ENCODE peak calls at places on chromosomes 1 and 21, in five cellular contexts. One of them, this sample, is unnamed.

GRCh38 chr1:69569983-69570755 is 2.4 kb downstream of the LRRC7 start:
- DNase-seq in endodermal cell: peak; percentile 57
- DNase-seq in A549: no peak
- DNase-seq in AG04450: no peak
- DNase-seq in tibial nerve: no peak
- DNase-seq in this sample: no peak

GRCh38 chr1:67987046-67987799 is 63.2 kb downstream of the DIRAS3 start:
- DNase-seq in endodermal cell: no peak
- DNase-seq in A549: peak; percentile 87
- DNase-seq in AG04450: peak; percentile 63
- DNase-seq in tibial nerve: no peak
- DNase-seq in this sample: no peak

GRCh38 chr1:12469493-12469892 is 148.5 kb downstream of the DHRS3 start:
- DNase-seq in endodermal cell: no peak
- DNase-seq in A549: no peak
- DNase-seq in AG04450: no peak
- DNase-seq in tibial nerve: no peak
- DNase-seq in this sample: no peak

GRCh38 chr1:110035236-110035752 is 870 bp downstream of the STRIP1 start:
- DNase-seq in endodermal cell: no peak
- DNase-seq in A549: no peak
- DNase-seq in AG04450: no peak
- DNase-seq in tibial nerve: no peak
- DNase-seq in this sample: no peak

GRCh38 chr1:118783095-118783758 is 204.9 kb downstream of the TBX15 start:
- DNase-seq in endodermal cell: no peak
- DNase-seq in A549: no peak
- DNase-seq in AG04450: no peak
- DNase-seq in tibial nerve: no peak
- DNase-seq in this sample: no peak

GRCh38 chr1:204409111-204409510 is 2.5 kb downstream of the PPP1R15B start:
- DNase-seq in endodermal cell: no peak
- DNase-seq in A549: no peak
- DNase-seq in AG04450: no peak
- DNase-seq in tibial nerve: no peak
- DNase-seq in this sample: no peak

GRCh38 chr1:168728452-168729404 is at the start of gene DPT:
- DNase-seq in endodermal cell: no peak
- DNase-seq in A549: no peak
- DNase-seq in AG04450: no peak
- DNase-seq in tibial nerve: peak; percentile 68
- DNase-seq in this sample: no peak

GRCh38 chr1:39672551-39672947 is 642 bp upstream of the NT5C1A start:
- DNase-seq in endodermal cell: peak; percentile 83
- DNase-seq in A549: no peak
- DNase-seq in AG04450: no peak
- DNase-seq in tibial nerve: no peak
- DNase-seq in this sample: peak; percentile 34

GRCh38 chr1:199667079-199667478 is 360.4 kb upstream of the NR5A2 start:
- DNase-seq in endodermal cell: no peak
- DNase-seq in A549: no peak
- DNase-seq in AG04450: no peak
- DNase-seq in tibial nerve: no peak
- DNase-seq in this sample: no peak

GRCh38 chr1:6783956-6784559 is 1.2 kb upstream of the CAMTA1 start:
- DNase-seq in endodermal cell: no peak
- DNase-seq in A549: no peak
- DNase-seq in AG04450: no peak
- DNase-seq in tibial nerve: no peak
- DNase-seq in this sample: no peak

GRCh38 chr1:36706416-36706815 is 223.7 kb upstream of the CSF3R start:
- DNase-seq in endodermal cell: no peak
- DNase-seq in A549: no peak
- DNase-seq in AG04450: no peak
- DNase-seq in tibial nerve: no peak
- DNase-seq in this sample: no peak

GRCh38 chr1:7771673-7772299 is 690 bp downstream of the VAMP3 start:
- DNase-seq in endodermal cell: no peak
- DNase-seq in A549: no peak
- DNase-seq in AG04450: no peak
- DNase-seq in tibial nerve: no peak
- DNase-seq in this sample: no peak

GRCh38 chr1:10717296-10718082 is 79.0 kb downstream of the CASZ1 start:
- DNase-seq in endodermal cell: no peak
- DNase-seq in A549: no peak
- DNase-seq in AG04450: no peak
- DNase-seq in tibial nerve: no peak
- DNase-seq in this sample: no peak

GRCh38 chr1:81330111-81330510 is 470.6 kb upstream of the ADGRL2 start:
- DNase-seq in endodermal cell: no peak
- DNase-seq in A549: no peak
- DNase-seq in AG04450: no peak
- DNase-seq in tibial nerve: no peak
- DNase-seq in this sample: no peak

GRCh38 chr1:221961532-221962292 is 219.8 kb upstream of the DUSP10 start:
- DNase-seq in endodermal cell: no peak
- DNase-seq in A549: peak; percentile 19
- DNase-seq in AG04450: no peak
- DNase-seq in tibial nerve: no peak
- DNase-seq in this sample: no peak

GRCh38 chr1:121516279-121516967 is 331.6 kb downstream of the SRGAP2C start:
- DNase-seq in endodermal cell: no peak
- DNase-seq in A549: no peak
- DNase-seq in AG04450: no peak
- DNase-seq in tibial nerve: peak; percentile 12
- DNase-seq in this sample: no peak

GRCh38 chr1:83670891-83671565 is 327.9 kb downstream of the TTLL7 start:
- DNase-seq in endodermal cell: no peak
- DNase-seq in A549: no peak
- DNase-seq in AG04450: no peak
- DNase-seq in tibial nerve: no peak
- DNase-seq in this sample: no peak

GRCh38 chr21:36788116-36788515 is 89.2 kb downstream of the SIM2 start:
- DNase-seq in endodermal cell: no peak
- DNase-seq in A549: peak; percentile 61
- DNase-seq in AG04450: no peak
- DNase-seq in tibial nerve: no peak
- DNase-seq in this sample: no peak

GRCh38 chr1:118077331-118078055 is 107.5 kb downstream of the SPAG17 start:
- DNase-seq in endodermal cell: peak; percentile 57
- DNase-seq in A549: peak; percentile 15
- DNase-seq in AG04450: peak; percentile 11
- DNase-seq in tibial nerve: peak; percentile 44
- DNase-seq in this sample: peak; percentile 7

GRCh38 chr1:68291763-68292384 is 59.6 kb upstream of the WLS start:
- DNase-seq in endodermal cell: peak; percentile 67
- DNase-seq in A549: no peak
- DNase-seq in AG04450: no peak
- DNase-seq in tibial nerve: no peak
- DNase-seq in this sample: no peak

GRCh38 chr1:213987876-213988638 is at the start of gene PROX1:
- DNase-seq in endodermal cell: peak; percentile 94
- DNase-seq in A549: peak; percentile 75
- DNase-seq in AG04450: peak; percentile 47
- DNase-seq in tibial nerve: peak; percentile 72
- DNase-seq in this sample: peak; percentile 87

GRCh38 chr1:112359961-112360767 is 35.9 kb upstream of the CTTNBP2NL start:
- DNase-seq in endodermal cell: peak; percentile 66
- DNase-seq in A549: no peak
- DNase-seq in AG04450: peak; percentile 69
- DNase-seq in tibial nerve: peak; percentile 73
- DNase-seq in this sample: no peak

GRCh38 chr1:229022595-229023350 is 248.1 kb upstream of the RAB4A start:
- DNase-seq in endodermal cell: peak; percentile 44
- DNase-seq in A549: no peak
- DNase-seq in AG04450: no peak
- DNase-seq in tibial nerve: no peak
- DNase-seq in this sample: no peak
- H3K27ac ChIP-seq in endodermal cell: peak overlapping the region; percentile 53
- H3K27ac ChIP-seq in A549: no peak overlapping the region
- H3K27ac ChIP-seq in AG04450: no peak overlapping the region
- H3K27ac ChIP-seq in tibial nerve: peak overlapping the region; percentile 62
- H3K27ac ChIP-seq in this sample: no peak overlapping the region

GRCh38 chr1:244442850-244443249 is 8.9 kb downstream of the ADSS2 start:
- DNase-seq in endodermal cell: no peak
- DNase-seq in A549: no peak
- DNase-seq in AG04450: no peak
- DNase-seq in tibial nerve: no peak
- DNase-seq in this sample: no peak

GRCh38 chr1:244435562-244436205 is 16.0 kb downstream of the ADSS2 start:
- DNase-seq in endodermal cell: no peak
- DNase-seq in A549: peak; percentile 26
- DNase-seq in AG04450: no peak
- DNase-seq in tibial nerve: no peak
- DNase-seq in this sample: no peak

GRCh38 chr1:244436336-244437102 is 15.2 kb downstream of the ADSS2 start:
- DNase-seq in endodermal cell: no peak
- DNase-seq in A549: no peak
- DNase-seq in AG04450: no peak
- DNase-seq in tibial nerve: no peak
- DNase-seq in this sample: no peak

GRCh38 chr1:244439391-244440032 is 12.2 kb downstream of the ADSS2 start:
- DNase-seq in endodermal cell: peak; percentile 78
- DNase-seq in A549: no peak
- DNase-seq in AG04450: no peak
- DNase-seq in tibial nerve: no peak
- DNase-seq in this sample: no peak

GRCh38 chr1:244437108-244437507 is 14.6 kb downstream of the ADSS2 start:
- DNase-seq in endodermal cell: no peak
- DNase-seq in A549: no peak
- DNase-seq in AG04450: no peak
- DNase-seq in tibial nerve: no peak
- DNase-seq in this sample: no peak
- H3K27ac ChIP-seq in endodermal cell: no peak overlapping the region
- H3K27ac ChIP-seq in A549: peak overlapping the region; percentile 33
- H3K27ac ChIP-seq in AG04450: no peak overlapping the region
- H3K27ac ChIP-seq in tibial nerve: no peak overlapping the region
- H3K27ac ChIP-seq in this sample: no peak overlapping the region

GRCh38 chr1:216927111-216927510 is 203.9 kb upstream of the ESRRG start:
- DNase-seq in endodermal cell: no peak
- DNase-seq in A549: no peak
- DNase-seq in AG04450: no peak
- DNase-seq in tibial nerve: no peak
- DNase-seq in this sample: no peak
- H3K27ac ChIP-seq in endodermal cell: no peak overlapping the region
- H3K27ac ChIP-seq in A549: no peak overlapping the region
- H3K27ac ChIP-seq in AG04450: no peak overlapping the region
- H3K27ac ChIP-seq in tibial nerve: peak overlapping the region; percentile 43
- H3K27ac ChIP-seq in this sample: no peak overlapping the region

GRCh38 chr1:193568451-193568985 is 382.1 kb upstream of the B3GALT2 start:
- DNase-seq in endodermal cell: no peak
- DNase-seq in A549: no peak
- DNase-seq in AG04450: no peak
- DNase-seq in tibial nerve: no peak
- DNase-seq in this sample: no peak

GRCh38 chr1:193569096-193569495 is 382.7 kb upstream of the B3GALT2 start:
- DNase-seq in endodermal cell: no peak
- DNase-seq in A549: no peak
- DNase-seq in AG04450: no peak
- DNase-seq in tibial nerve: no peak
- DNase-seq in this sample: no peak

GRCh38 chr1:193567937-193568336 is 381.5 kb upstream of the B3GALT2 start:
- DNase-seq in endodermal cell: no peak
- DNase-seq in A549: no peak
- DNase-seq in AG04450: no peak
- DNase-seq in tibial nerve: no peak
- DNase-seq in this sample: no peak

GRCh38 chr1:193566735-193567134 is 380.3 kb upstream of the B3GALT2 start:
- DNase-seq in endodermal cell: no peak
- DNase-seq in A549: no peak
- DNase-seq in AG04450: no peak
- DNase-seq in tibial nerve: no peak
- DNase-seq in this sample: no peak

GRCh38 chr1:193569696-193570269 is 383.4 kb upstream of the B3GALT2 start:
- DNase-seq in endodermal cell: no peak
- DNase-seq in A549: no peak
- DNase-seq in AG04450: peak; percentile 54
- DNase-seq in tibial nerve: no peak
- DNase-seq in this sample: no peak
- H3K27ac ChIP-seq in endodermal cell: no peak overlapping the region
- H3K27ac ChIP-seq in A549: no peak overlapping the region
- H3K27ac ChIP-seq in AG04450: no peak overlapping the region
- H3K27ac ChIP-seq in tibial nerve: no peak overlapping the region
- H3K27ac ChIP-seq in this sample: no peak overlapping the region

GRCh38 chr1:87528754-87529517 is 200.3 kb downstream of the LMO4 start:
- DNase-seq in endodermal cell: no peak
- DNase-seq in A549: no peak
- DNase-seq in AG04450: no peak
- DNase-seq in tibial nerve: no peak
- DNase-seq in this sample: no peak

GRCh38 chr1:87524021-87524754 is 195.5 kb downstream of the LMO4 start:
- DNase-seq in endodermal cell: no peak
- DNase-seq in A549: no peak
- DNase-seq in AG04450: peak; percentile 67
- DNase-seq in tibial nerve: no peak
- DNase-seq in this sample: no peak

GRCh38 chr1:87530042-87530441 is 201.4 kb downstream of the LMO4 start:
- DNase-seq in endodermal cell: no peak
- DNase-seq in A549: no peak
- DNase-seq in AG04450: no peak
- DNase-seq in tibial nerve: no peak
- DNase-seq in this sample: no peak
- H3K27ac ChIP-seq in endodermal cell: no peak overlapping the region
- H3K27ac ChIP-seq in A549: no peak overlapping the region
- H3K27ac ChIP-seq in AG04450: no peak overlapping the region
- H3K27ac ChIP-seq in tibial nerve: no peak overlapping the region
- H3K27ac ChIP-seq in this sample: no peak overlapping the region

GRCh38 chr1:181141431-181141910 is 53.0 kb downstream of the IER5 start:
- DNase-seq in endodermal cell: no peak
- DNase-seq in A549: peak; percentile 85
- DNase-seq in AG04450: no peak
- DNase-seq in tibial nerve: no peak
- DNase-seq in this sample: no peak
- H3K27ac ChIP-seq in endodermal cell: no peak overlapping the region
- H3K27ac ChIP-seq in A549: peak overlapping the region; percentile 92
- H3K27ac ChIP-seq in AG04450: peak overlapping the region; percentile 43
- H3K27ac ChIP-seq in tibial nerve: peak overlapping the region; percentile 69
- H3K27ac ChIP-seq in this sample: no peak overlapping the region

GRCh38 chr1:116738673-116739370 is 15.4 kb upstream of the CD2 start:
- DNase-seq in endodermal cell: no peak
- DNase-seq in A549: no peak
- DNase-seq in AG04450: no peak
- DNase-seq in tibial nerve: no peak
- DNase-seq in this sample: no peak
- H3K27ac ChIP-seq in endodermal cell: no peak overlapping the region
- H3K27ac ChIP-seq in A549: no peak overlapping the region
- H3K27ac ChIP-seq in AG04450: no peak overlapping the region
- H3K27ac ChIP-seq in tibial nerve: no peak overlapping the region
- H3K27ac ChIP-seq in this sample: no peak overlapping the region

This sample was measured in WERI-Rb-1.